ENCODE peak calls at places on chromosomes 12 and 14, in seven cellular contexts. L is stimulated activated naive B cell treated with anti-CD40 and anti-IgM and Interleukin-4, amounts not matched to agents 10 μg/mL and 1 μg/mL and 100 μg/mL, for 72 hours; F is putamen; O is adrenal gland; P is GM04504; B is cardiac fibroblast; E is foreskin fibroblast. S is an unnamed sample.
A peak's percentile ranks its signal among the peaks of the same experiment; 100 is the strongest.

GRCh38 chr12:53218551-53219114 is 11.6 kb upstream of the ITGB7 start:
- DNase-seq in L (no peak), P (no peak), B (peak; percentile 47), O (no peak), E (peak; percentile 78), F (no peak), S (no peak)

GRCh38 chr12:1355396-1355795 is 239.0 kb downstream of the FBXL14 start:
- DNase-seq in B (peak; percentile 16), O (no peak), L (no peak), F (no peak), E (peak; percentile 61), P (no peak), S (no peak)

GRCh38 chr12:31591308-31591901 is 469 bp upstream of the DENND5B start:
- DNase-seq in B (peak; percentile 52), E (peak; percentile 35), P (no peak), O (peak; percentile 43), F (no peak), L (peak; percentile 35), S (no peak)

GRCh38 chr12:120117961-120118709 is 1.6 kb upstream of the RAB35 start:
- DNase-seq in O (peak; percentile 28), L (no peak), P (no peak), B (peak; percentile 39), F (no peak), E (peak; percentile 64), S (no peak)

GRCh38 chr14:93994919-93995682 is 2.0 kb upstream of the CCDC197 start:
- DNase-seq in L (no peak), P (peak; percentile 58), F (no peak), E (peak; percentile 43), B (peak; percentile 36), O (peak; percentile 92), S (no peak)

GRCh38 chr12:53530920-53531319 is 23.6 kb upstream of the NPFF start:
- DNase-seq in P (no peak), B (no peak), E (peak; percentile 72), O (no peak), L (no peak), F (no peak), S (no peak)

GRCh38 chr14:93906341-93907329 is 20.5 kb upstream of the FAM181A start:
- DNase-seq in F (peak; percentile 14), E (peak; percentile 11), B (peak; percentile 31), P (no peak), O (peak; percentile 64), L (peak; percentile 35), S (no peak)

GRCh38 chr14:102523200-102524025 is 13.8 kb upstream of the ANKRD9 start:
- DNase-seq in F (no peak), B (no peak), L (no peak), P (no peak), O (no peak), E (no peak), S (no peak)

GRCh38 chr14:104425763-104426691 is 153.5 kb upstream of the C14orf180 start:
- DNase-seq in B (no peak), O (no peak), L (no peak), E (no peak), P (no peak), F (no peak), S (no peak)

GRCh38 chr12:124745891-124746570 is 117.6 kb downstream of the SCARB1 start:
- DNase-seq in B (peak; percentile 98), E (peak; percentile 97), O (peak; percentile 97), P (peak; percentile 90), F (peak; percentile 98), L (no peak), S (peak; percentile 98)

GRCh38 chr12:78062781-78063180 is 232.1 kb downstream of the NAV3 start:
- DNase-seq in L (no peak), O (peak; percentile 82), E (peak; percentile 75), B (peak; percentile 85), P (peak; percentile 29), F (no peak), S (no peak)

GRCh38 chr12:68078737-68079136 is 80.8 kb downstream of the IFNG start:
- DNase-seq in L (no peak), E (no peak), O (no peak), P (no peak), F (no peak), B (no peak), S (no peak)

GRCh38 chr12:75814856-75815754 is 216.5 kb downstream of the PHLDA1 start:
- DNase-seq in P (peak; percentile 90), L (no peak), O (peak; percentile 47), E (peak; percentile 97), B (peak; percentile 98), F (peak; percentile 60), S (no peak)

GRCh38 chr14:60722836-60723217 is 1.3 kb downstream of the SIX4 start:
- DNase-seq in P (no peak), B (peak; percentile 6), E (peak; percentile 56), O (no peak), L (no peak), F (no peak), S (no peak)

GRCh38 chr12:82686223-82687019 is at the start of gene TMTC2:
- DNase-seq in P (peak; percentile 74), L (peak; percentile 87), O (peak; percentile 93), F (peak; percentile 98), E (peak; percentile 97), B (peak; percentile 93), S (peak; percentile 89)

GRCh38 chr12:52531563-52532300 is 11.5 kb upstream of the KRT5 start:
- DNase-seq in F (no peak), P (no peak), B (no peak), O (peak; percentile 53), E (no peak), L (no peak), S (no peak)

GRCh38 chr14:24032727-24033418 is 18.9 kb upstream of the CARMIL3 start:
- DNase-seq in F (peak; percentile 70), P (peak; percentile 68), L (no peak), B (peak; percentile 89), O (peak; percentile 67), E (peak; percentile 88), S (no peak)

GRCh38 chr12:52603314-52603713 is 2.1 kb upstream of the KRT72 start:
- DNase-seq in E (no peak), F (no peak), P (no peak), B (no peak), O (no peak), L (no peak), S (no peak)

GRCh38 chr12:5083955-5084849 is 40.5 kb downstream of the KCNA5 start:
- DNase-seq in E (peak; percentile 80), F (peak; percentile 58), B (peak; percentile 68), L (peak; percentile 39), P (no peak), O (peak; percentile 34), S (no peak)

GRCh38 chr12:43292699-43293098 is 259.3 kb downstream of the ADAMTS20 start:
- DNase-seq in P (no peak), O (no peak), B (peak; percentile 71), L (no peak), E (peak; percentile 73), F (peak; percentile 24), S (no peak)

GRCh38 chr12:66829660-66830325 is 150.9 kb upstream of the GRIP1 start:
- DNase-seq in P (no peak), L (no peak), F (no peak), O (no peak), E (no peak), B (no peak), S (no peak)

GRCh38 chr14:70754989-70755388 is 54.3 kb downstream of the MAP3K9 start:
- DNase-seq in B (peak; percentile 1), O (peak; percentile 4), L (no peak), E (peak; percentile 11), P (no peak), F (no peak), S (peak; percentile 85)

GRCh38 chr12:116916122-116916521 is 5.4 kb downstream of the FBXW8 start:
- DNase-seq in B (peak; percentile 27), L (no peak), O (no peak), P (no peak), E (peak; percentile 70), F (no peak), S (no peak)

GRCh38 chr12:6262635-6263034 is 47.8 kb upstream of the PLEKHG6 start:
- DNase-seq in E (no peak), B (no peak), F (no peak), O (no peak), P (no peak), L (no peak), S (no peak)

GRCh38 chr12:49624919-49625577 is 1.7 kb downstream of the PRPF40B start:
- DNase-seq in F (no peak), O (peak; percentile 30), B (peak; percentile 19), P (no peak), E (peak; percentile 25), L (no peak), S (no peak)

GRCh38 chr14:100661340-100661712 is 65.4 kb upstream of the DLK1 start:
- DNase-seq in B (no peak), F (no peak), P (no peak), E (peak; percentile 32), L (no peak), O (peak; percentile 76), S (no peak)

GRCh38 chr12:50862316-50862715 is 19.6 kb downstream of the TMPRSS12 start:
- DNase-seq in O (no peak), B (peak; percentile 64), L (no peak), E (peak; percentile 74), F (no peak), P (peak; percentile 24), S (no peak)